ENCODE peak calls at places on chromosomes 13 and 19, in five cellular contexts. One of them, this sample, is unnamed.

GRCh38 chr13:37889811-37890210 is 20.2 kb upstream of the TRPC4 start:
- DNase-seq in A172: no peak
- DNase-seq in NCI-H446 treated with DMSO at 0.1 percent for 48 hours: no peak
- DNase-seq in EL: no peak
- DNase-seq in mesenchymal stem cell: no peak
- DNase-seq in this sample: no peak

GRCh38 chr13:83485101-83485500 is 397.2 kb downstream of the SLITRK1 start:
- DNase-seq in mesenchymal stem cell: no peak
- DNase-seq in EL: no peak
- DNase-seq in A172: no peak
- DNase-seq in NCI-H446 treated with DMSO at 0.1 percent for 48 hours: no peak
- DNase-seq in this sample: no peak

GRCh38 chr19:1654178-1654792 is 1.9 kb upstream of the TCF3 start:
- DNase-seq in EL: no peak
- DNase-seq in mesenchymal stem cell: no peak
- DNase-seq in A172: no peak
- DNase-seq in NCI-H446 treated with DMSO at 0.1 percent for 48 hours: no peak
- DNase-seq in this sample: no peak

GRCh38 chr13:42615691-42616090 is 41.7 kb downstream of the TNFSF11 start:
- DNase-seq in mesenchymal stem cell: peak
- DNase-seq in EL: peak
- DNase-seq in NCI-H446 treated with DMSO at 0.1 percent for 48 hours: no peak
- DNase-seq in A172: peak
- DNase-seq in this sample: no peak

GRCh38 chr13:59633290-59633689 is 530.4 kb downstream of the DIAPH3 start:
- DNase-seq in A172: no peak
- DNase-seq in mesenchymal stem cell: no peak
- DNase-seq in EL: no peak
- DNase-seq in NCI-H446 treated with DMSO at 0.1 percent for 48 hours: no peak
- DNase-seq in this sample: no peak

GRCh38 chr13:77349365-77349764 is 22.5 kb upstream of the MYCBP2 start:
- DNase-seq in NCI-H446 treated with DMSO at 0.1 percent for 48 hours: no peak
- DNase-seq in mesenchymal stem cell: no peak
- DNase-seq in EL: no peak
- DNase-seq in A172: no peak
- DNase-seq in this sample: no peak

GRCh38 chr19:39971380-39971841 is 446 bp downstream of the PSMC4 start:
- DNase-seq in mesenchymal stem cell: peak
- DNase-seq in A172: peak
- DNase-seq in EL: no peak
- DNase-seq in NCI-H446 treated with DMSO at 0.1 percent for 48 hours: no peak
- DNase-seq in this sample: no peak

GRCh38 chr19:50835103-50835784 is 1.9 kb upstream of the KLK15 start:
- DNase-seq in mesenchymal stem cell: peak
- DNase-seq in EL: peak
- DNase-seq in NCI-H446 treated with DMSO at 0.1 percent for 48 hours: no peak
- DNase-seq in A172: peak
- DNase-seq in this sample: no peak

This sample was measured in T-helper 17 cell.